ENCODE peak calls at places on chromosomes 5 and 9, in four cellular contexts. V is tibial nerve, T is T-helper 9 cell, P is heart right ventricle. A is an unnamed sample.

GRCh38 chr9:137784641-137785513 is 92.7 kb upstream of the CACNA1B start:
- DNase-seq in T (no peak), V (no peak), P (no peak), A (no peak)

GRCh38 chr5:143384865-143385657 is 18.4 kb downstream of the NR3C1 start:
- DNase-seq in T (no peak), P (no peak), V (no peak), A (no peak)

GRCh38 chr9:137295313-137296213 is 6.5 kb downstream of the NRARP start:
- DNase-seq in P (peak; percentile 19), T (peak; percentile 36), V (no peak), A (no peak)

GRCh38 chr9:34796924-34797323 is 87.0 kb upstream of the CCL21 start:
- DNase-seq in T (no peak), P (no peak), V (no peak), A (peak; percentile 18)

GRCh38 chr5:122846051-122846567 is 696 bp downstream of the SNX24 start:
- DNase-seq in P (no peak), T (no peak), V (no peak), A (peak; percentile 89)

GRCh38 chr5:146924132-146924531 is 45.6 kb upstream of the PPP2R2B start:
- DNase-seq in T (no peak), P (no peak), V (no peak), A (no peak)

GRCh38 chr5:72281764-72282499 is 38.1 kb downstream of the MRPS27 start:
- DNase-seq in P (no peak), V (no peak), T (no peak), A (peak; percentile 21)

GRCh38 chr9:95284152-95284551 is 33.4 kb downstream of the FANCC start:
- DNase-seq in T (no peak), V (no peak), P (no peak), A (no peak)

GRCh38 chr5:96537386-96537785 is 104.3 kb upstream of the PCSK1 start:
- DNase-seq in T (no peak), V (no peak), P (no peak), A (peak; percentile 76)

GRCh38 chr9:117722108-117722761 is 18.0 kb downstream of the TLR4 start:
- DNase-seq in T (no peak), P (peak; percentile 59), V (no peak), A (no peak)

GRCh38 chr5:115469904-115470516 is 74.6 kb downstream of the FEM1C start:
- DNase-seq in V (no peak), P (no peak), T (no peak), A (no peak)

GRCh38 chr5:74243634-74244033 is 396.9 kb downstream of the ENC1 start:
- DNase-seq in T (no peak), P (no peak), V (no peak), A (peak; percentile 79)

GRCh38 chr5:62354028-62354874 is 48.2 kb downstream of the KIF2A start:
- DNase-seq in P (peak; percentile 17), T (no peak), V (no peak), A (peak; percentile 67)

GRCh38 chr5:177473461-177473991 is at the start of gene DBN1:
- DNase-seq in P (no peak), T (no peak), V (no peak), A (no peak)

GRCh38 chr5:95284512-95285405 is at the start of gene MCTP1:
- DNase-seq in P (no peak), T (no peak), V (no peak), A (no peak)

GRCh38 chr9:89498845-89499480 is 1.1 kb upstream of the SEMA4D start:
- DNase-seq in T (peak; percentile 37), V (no peak), P (no peak), A (no peak)

GRCh38 chr5:44691811-44692210 is 116.9 kb upstream of the MRPS30 start:
- DNase-seq in V (no peak), T (no peak), P (no peak), A (peak; percentile 88)

GRCh38 chr9:15211160-15211993 is 95.6 kb downstream of the TTC39B start:
- DNase-seq in T (peak; percentile 26), P (peak; percentile 81), V (peak; percentile 22), A (peak; percentile 66)

GRCh38 chr5:9686211-9686610 is 56.1 kb upstream of the TAS2R1 start:
- DNase-seq in T (no peak), V (no peak), P (no peak), A (no peak)

GRCh38 chr5:43648499-43649124 is 45.6 kb downstream of the NNT start:
- DNase-seq in P (no peak), V (no peak), T (no peak), A (no peak)

GRCh38 chr9:15977438-15977837 is 424.6 kb downstream of the CCDC171 start:
- DNase-seq in T (no peak), V (no peak), P (no peak), A (peak; percentile 8)

GRCh38 chr9:122252796-122253195 is 11.8 kb downstream of the RBM18 start:
- DNase-seq in V (no peak), T (no peak), P (peak; percentile 64), A (no peak)

GRCh38 chr5:116518423-116518822 is 56.2 kb downstream of the SEMA6A start:
- DNase-seq in T (no peak), V (no peak), P (no peak), A (peak; percentile 77)

GRCh38 chr9:111582888-111583287 is 16.6 kb downstream of the PTGR1 start:
- DNase-seq in T (no peak), V (no peak), P (no peak), A (peak; percentile 70)

GRCh38 chr9:124661184-124661755 is 109.8 kb downstream of the NR6A1 start:
- DNase-seq in T (no peak), V (no peak), P (no peak), A (no peak)